ENCODE peak calls at places on chromosomes 12 and 14, in eight cellular contexts. R, P, W, J, C, Q, L and Z are unnamed samples.

GRCh38 chr14:39267592-39268112 is 33.9 kb downstream of the MIA2 start:
- DNase-seq in W (no peak), P (no peak), J (no peak), Q (no peak), L (no peak), R (no peak), C (no peak), Z (peak)

GRCh38 chr14:51000566-51000965 is 56.3 kb upstream of the PYGL start:
- DNase-seq in R (no peak), C (no peak), W (no peak), J (no peak), P (no peak), L (no peak), Q (no peak), Z (no peak)

GRCh38 chr12:56084958-56085543 is 5.1 kb downstream of the ERBB3 start:
- DNase-seq in P (no peak), Q (peak), C (no peak), W (no peak), L (peak), J (no peak), R (no peak), Z (peak)

GRCh38 chr14:26856832-26857508 is 259.1 kb upstream of the NOVA1 start:
- DNase-seq in L (no peak), P (no peak), R (no peak), W (no peak), C (no peak), J (no peak), Q (no peak), Z (no peak)

GRCh38 chr14:21440857-21441256 is 15.1 kb downstream of the CHD8 start:
- DNase-seq in Q (peak), J (no peak), R (no peak), P (no peak), W (no peak), C (no peak), L (peak), Z (no peak)

GRCh38 chr12:119666226-119666808 is 1.6 kb upstream of the PRKAB1 start:
- DNase-seq in P (no peak), R (no peak), J (no peak), W (no peak), Q (peak), L (peak), C (no peak), Z (peak)

GRCh38 chr14:24327303-24327702 is 7.6 kb downstream of the ADCY4 start:
- DNase-seq in J (no peak), P (no peak), Q (peak), C (no peak), L (no peak), W (no peak), R (no peak), Z (no peak)

GRCh38 chr12:91053951-91054715 is 3.7 kb downstream of the KERA start:
- DNase-seq in W (peak), C (no peak), R (peak), P (peak), J (peak), L (no peak), Q (no peak), Z (no peak)

GRCh38 chr12:64814432-64814831 is 10.0 kb upstream of the TBC1D30 start:
- DNase-seq in J (no peak), Q (no peak), P (no peak), C (no peak), W (no peak), R (no peak), L (no peak), Z (no peak)

GRCh38 chr14:40697221-40697620 is 909.5 kb upstream of the LRFN5 start:
- DNase-seq in P (no peak), W (no peak), L (no peak), J (no peak), Q (no peak), R (no peak), C (no peak), Z (no peak)

GRCh38 chr12:112151766-112152541 is 26.6 kb downstream of the TRAFD1 start:
- DNase-seq in L (no peak), P (no peak), Q (no peak), J (no peak), W (no peak), R (no peak), C (peak), Z (no peak)

GRCh38 chr14:77561881-77562280 is 54.6 kb downstream of the SPTLC2 start:
- DNase-seq in W (no peak), R (no peak), L (no peak), J (no peak), P (no peak), C (no peak), Q (no peak), Z (no peak)

GRCh38 chr14:70716483-70716882 is 74.8 kb downstream of the TTC9 start:
- DNase-seq in W (no peak), P (no peak), R (no peak), C (no peak), Q (no peak), J (no peak), L (no peak), Z (no peak)

GRCh38 chr12:8081228-8081920 is 700 bp upstream of the NECAP1 start:
- DNase-seq in J (no peak), C (no peak), L (peak), W (no peak), Q (peak), P (no peak), R (no peak), Z (peak)

GRCh38 chr12:77878901-77879300 is 48.2 kb downstream of the NAV3 start:
- DNase-seq in J (no peak), C (no peak), W (no peak), P (no peak), L (no peak), R (no peak), Q (no peak), Z (no peak)

GRCh38 chr12:130958557-130959140 is 4.9 kb downstream of the ADGRD1 start:
- DNase-seq in R (no peak), J (no peak), W (no peak), L (no peak), P (no peak), Q (no peak), C (no peak), Z (no peak)

GRCh38 chr14:85428926-85429325 is 101.0 kb upstream of the FLRT2 start:
- DNase-seq in C (no peak), R (no peak), W (no peak), L (no peak), P (no peak), Q (no peak), J (no peak), Z (no peak)

DNA sequence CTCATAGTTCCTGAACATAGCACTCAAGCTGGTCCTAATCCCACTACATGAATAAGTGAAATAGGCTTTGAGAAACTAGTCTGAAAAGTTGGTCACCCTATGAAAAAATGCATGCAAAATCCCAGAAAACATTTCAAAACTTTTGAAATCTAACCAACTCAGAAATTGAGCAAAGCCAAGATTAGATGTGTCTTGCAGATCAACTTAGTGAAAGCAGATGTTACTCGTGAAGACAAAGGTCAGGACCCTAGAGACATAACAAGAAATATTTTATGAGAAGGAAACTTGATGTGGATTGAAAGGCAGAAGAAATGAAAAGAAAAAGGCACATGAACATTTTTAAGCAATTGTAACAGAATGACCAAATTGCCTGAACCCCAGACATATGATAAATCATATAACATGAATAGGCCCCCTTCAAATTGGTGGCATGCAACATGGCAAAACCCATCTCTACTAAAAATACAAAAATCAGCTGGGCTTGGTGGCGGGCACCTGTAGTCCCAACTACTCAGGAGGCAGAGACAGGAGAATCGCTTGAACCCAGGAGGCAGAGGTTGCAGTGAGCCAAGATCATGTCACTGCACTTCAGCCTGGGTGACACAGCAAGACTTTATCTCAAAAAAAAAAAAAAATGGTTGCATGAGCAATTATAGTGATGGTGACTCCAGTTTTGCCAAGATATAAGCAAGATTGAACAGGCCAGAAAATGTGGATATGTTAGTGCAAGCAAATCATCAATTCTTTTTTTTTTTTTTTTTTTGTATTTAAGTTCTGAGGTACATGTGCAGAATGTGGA is 63.5 kb downstream of the TSHR start:
- DNase-seq in R (no peak), Q (no peak), C (no peak), J (no peak), L (no peak), P (no peak), W (no peak), Z (peak)
- TF ChIP-seq POLR2A in R (no peak), Q (no peak), C (no peak), J (no peak), L (no peak), P (no peak), W (no peak), Z (no peak)

GRCh38 chr12:52054838-52055741 is 3.8 kb downstream of the NR4A1 start:
- DNase-seq in C (no peak), W (no peak), L (no peak), R (peak), Q (no peak), J (peak), P (peak), Z (no peak)

GRCh38 chr12:52056801-52057613 is 5.8 kb downstream of the NR4A1 start:
- DNase-seq in C (no peak), J (peak), P (peak), R (peak), W (no peak), L (no peak), Q (no peak), Z (no peak)

GRCh38 chr12:52054231-52054837 is 3.1 kb downstream of the NR4A1 start:
- DNase-seq in L (no peak), J (peak), Q (no peak), W (no peak), P (peak), C (no peak), R (peak), Z (no peak)

GRCh38 chr12:52057614-52057939 is 6.3 kb downstream of the NR4A1 start:
- DNase-seq in R (no peak), C (no peak), P (no peak), J (no peak), Q (no peak), L (no peak), W (no peak), Z (no peak)

GRCh38 chr12:52055781-52056711 is 4.8 kb downstream of the NR4A1 start:
- DNase-seq in R (peak), Q (no peak), P (peak), J (peak), W (no peak), L (no peak), C (no peak), Z (no peak)
- TF ChIP-seq POLR2A in R (no peak), Q (no peak), P (no peak), J (no peak), W (no peak), L (no peak), C (no peak), Z (no peak)

GRCh38 chr14:58395815-58396626 is at the start of gene TOMM20L:
- DNase-seq in C (peak), W (peak), R (peak), L (peak), Q (peak), P (peak), J (peak), Z (peak)
- TF ChIP-seq POLR2A in C (no peak), W (no peak), R (peak), L (no peak), Q (peak), P (no peak), J (no peak), Z (peak)

GRCh38 chr12:113967368-113967767 is 1.2 kb upstream of the RBM19 start:
- DNase-seq in C (no peak), Q (no peak), J (no peak), L (no peak), P (no peak), R (no peak), W (no peak), Z (no peak)

GRCh38 chr12:113971392-113971791 is 5.3 kb upstream of the RBM19 start:
- DNase-seq in R (no peak), J (no peak), W (no peak), Q (no peak), C (no peak), L (no peak), P (no peak), Z (no peak)

GRCh38 chr12:113961921-113962710 is 4.0 kb downstream of the RBM19 start:
- DNase-seq in C (no peak), R (no peak), P (no peak), W (no peak), Q (peak), L (no peak), J (no peak), Z (no peak)

GRCh38 chr12:113962733-113963132 is 3.4 kb downstream of the RBM19 start:
- DNase-seq in Q (no peak), P (no peak), L (no peak), R (no peak), C (no peak), W (no peak), J (no peak), Z (no peak)

GRCh38 chr12:113965951-113966797 is at the start of gene RBM19:
- DNase-seq in C (peak), J (peak), R (peak), P (peak), L (peak), Q (peak), W (peak), Z (peak)
- TF ChIP-seq POLR2A in C (no peak), J (no peak), R (no peak), P (no peak), L (peak), Q (peak), W (peak), Z (peak)